ENCODE peak calls at places on chromosome 20, in four cellular contexts. X is T-helper 2 cell, D is EL, R is NCI-H345. F is an unnamed sample.

GRCh38 chr20:20000223-20000968 is 16.8 kb upstream of the NAA20 start:
- DNase-seq in X (no peak), D (no peak), R (no peak), F (no peak)

GRCh38 chr20:16441526-16442164 is 131.6 kb downstream of the KIF16B start:
- DNase-seq in X (no peak), D (no peak), R (no peak), F (no peak)

GRCh38 chr20:61053487-61054277 is 198.4 kb upstream of the CDH4 start:
- DNase-seq in X (no peak), D (no peak), R (no peak), F (no peak)

GRCh38 chr20:55478739-55479450 is 526.4 kb downstream of the CBLN4 start:
- DNase-seq in X (no peak), D (no peak), R (no peak), F (no peak)

GRCh38 chr20:32580970-32581838 is 3.9 kb downstream of the NOL4L start:
- DNase-seq in X (no peak), D (no peak), R (no peak), F (peak; percentile 57)

GRCh38 chr20:62696999-62697398 is 11.6 kb upstream of the NTSR1 start:
- DNase-seq in X (no peak), D (no peak), R (no peak), F (no peak)

GRCh38 chr20:46349742-46350056 is 41.4 kb upstream of the CDH22 start:
- DNase-seq in X (no peak), D (no peak), R (no peak), F (no peak)

GRCh38 chr20:34312544-34313217 is 9.5 kb upstream of the AHCY start:
- DNase-seq in X (peak; percentile 76), D (peak; percentile 88), R (peak; percentile 95), F (peak; percentile 87)

GRCh38 chr20:23125159-23125558 is 39.0 kb upstream of the CD93 start:
- DNase-seq in X (no peak), D (no peak), R (peak; percentile 77), F (no peak)

GRCh38 chr20:20359628-20360027 is 8.3 kb upstream of the INSM1 start:
- DNase-seq in X (no peak), D (no peak), R (no peak), F (no peak)

GRCh38 chr20:47117789-47118188 is 223.1 kb downstream of the EYA2 start:
- DNase-seq in X (no peak), D (no peak), R (no peak), F (no peak)

F was measured in naive thymus-derived CD8-positive, alpha-beta T cell.